ENCODE peak calls at places on chromosomes 1 and 21, in five cellular contexts. M, H, C, A and J are unnamed samples.

GRCh38 chr1:181568736-181569135 is 85.4 kb downstream of the CACNA1E start:
- DNase-seq in M (no peak), H (no peak), C (no peak), A (no peak), J (no peak)

GRCh38 chr1:25643962-25644361 is 27.4 kb downstream of the MAN1C1 start:
- DNase-seq in M (no peak), H (no peak), C (no peak), A (no peak), J (no peak)

GRCh38 chr1:165871311-165872067 is 44.1 kb downstream of the UCK2 start:
- DNase-seq in M (peak), H (no peak), C (no peak), A (peak), J (no peak)

GRCh38 chr1:173005196-173005864 is 45.4 kb downstream of the TNFSF18 start:
- DNase-seq in M (no peak), H (no peak), C (no peak), A (no peak), J (no peak)

GRCh38 chr21:17780539-17780938 is 38.6 kb downstream of the C21orf91 start:
- DNase-seq in M (peak), H (no peak), C (no peak), A (no peak), J (no peak)

GRCh38 chr1:166950156-166950555 is 25.2 kb downstream of the ILDR2 start:
- DNase-seq in M (no peak), H (no peak), C (no peak), A (no peak), J (no peak)

GRCh38 chr1:7093297-7093696 is 308.0 kb downstream of the CAMTA1 start:
- DNase-seq in M (no peak), H (peak), C (no peak), A (no peak), J (no peak)

GRCh38 chr1:21175324-21175669 is 1.4 kb downstream of the EIF4G3 start:
- DNase-seq in M (peak), H (peak), C (no peak), A (no peak), J (no peak)

GRCh38 chr1:158716335-158716734 is 4.2 kb downstream of the OR6K3 start:
- DNase-seq in M (no peak), H (no peak), C (no peak), A (no peak), J (no peak)

GRCh38 chr1:223496883-223497282 is 103.7 kb downstream of the CCDC185 start:
- DNase-seq in M (no peak), H (no peak), C (no peak), A (no peak), J (no peak)

GRCh38 chr1:44805311-44806024 is 1.7 kb downstream of the DYNLT4 start:
- DNase-seq in M (no peak), H (peak), C (peak), A (no peak), J (no peak)

GRCh38 chr1:115840615-115841460 is at the start of gene NHLH2:
- DNase-seq in M (no peak), H (no peak), C (no peak), A (no peak), J (no peak)

GRCh38 chr1:86504130-86504479 is 35.4 kb downstream of the CLCA1 start:
- DNase-seq in M (no peak), H (no peak), C (no peak), A (no peak), J (no peak)

GRCh38 chr1:68112835-68113243 is 62.4 kb upstream of the DIRAS3 start:
- DNase-seq in M (no peak), H (no peak), C (no peak), A (peak), J (peak)

GRCh38 chr1:154972517-154973343 is 1.8 kb upstream of the CKS1B start:
- DNase-seq in M (no peak), H (peak), C (peak), A (peak), J (peak)

GRCh38 chr1:162670928-162671663 is 38.8 kb downstream of the DDR2 start:
- DNase-seq in M (no peak), H (no peak), C (no peak), A (no peak), J (no peak)

GRCh38 chr1:183416850-183417690 is 1.1 kb downstream of the NMNAT2 start:
- DNase-seq in M (peak), H (peak), C (no peak), A (peak), J (no peak)

GRCh38 chr1:61182049-61182448 is 99.7 kb downstream of the NFIA start:
- DNase-seq in M (no peak), H (no peak), C (no peak), A (peak), J (no peak)

GRCh38 chr21:29704719-29705118 is 235.1 kb downstream of the GRIK1 start:
- DNase-seq in M (no peak), H (no peak), C (no peak), A (no peak), J (no peak)

GRCh38 chr1:14954210-14954609 is 199.3 kb upstream of the TMEM51 start:
- DNase-seq in M (no peak), H (no peak), C (no peak), A (no peak), J (no peak)

GRCh38 chr1:110084226-110085078 is 14.0 kb upstream of the ALX3 start:
- DNase-seq in M (peak), H (peak), C (no peak), A (no peak), J (no peak)

GRCh38 chr21:44299458-44300261 is at the start of gene PFKL:
- DNase-seq in M (peak), H (peak), C (no peak), A (peak), J (no peak)

GRCh38 chr21:44299085-44299457 is 782 bp upstream of the PFKL start:
- DNase-seq in M (peak), H (no peak), C (no peak), A (no peak), J (no peak)

GRCh38 chr21:44301961-44302406 is 2.1 kb downstream of the PFKL start:
- DNase-seq in M (no peak), H (no peak), C (no peak), A (no peak), J (no peak)

GRCh38 chr21:44301093-44301492 is 1.2 kb downstream of the PFKL start:
- DNase-seq in M (no peak), H (no peak), C (no peak), A (no peak), J (no peak)

DNA sequence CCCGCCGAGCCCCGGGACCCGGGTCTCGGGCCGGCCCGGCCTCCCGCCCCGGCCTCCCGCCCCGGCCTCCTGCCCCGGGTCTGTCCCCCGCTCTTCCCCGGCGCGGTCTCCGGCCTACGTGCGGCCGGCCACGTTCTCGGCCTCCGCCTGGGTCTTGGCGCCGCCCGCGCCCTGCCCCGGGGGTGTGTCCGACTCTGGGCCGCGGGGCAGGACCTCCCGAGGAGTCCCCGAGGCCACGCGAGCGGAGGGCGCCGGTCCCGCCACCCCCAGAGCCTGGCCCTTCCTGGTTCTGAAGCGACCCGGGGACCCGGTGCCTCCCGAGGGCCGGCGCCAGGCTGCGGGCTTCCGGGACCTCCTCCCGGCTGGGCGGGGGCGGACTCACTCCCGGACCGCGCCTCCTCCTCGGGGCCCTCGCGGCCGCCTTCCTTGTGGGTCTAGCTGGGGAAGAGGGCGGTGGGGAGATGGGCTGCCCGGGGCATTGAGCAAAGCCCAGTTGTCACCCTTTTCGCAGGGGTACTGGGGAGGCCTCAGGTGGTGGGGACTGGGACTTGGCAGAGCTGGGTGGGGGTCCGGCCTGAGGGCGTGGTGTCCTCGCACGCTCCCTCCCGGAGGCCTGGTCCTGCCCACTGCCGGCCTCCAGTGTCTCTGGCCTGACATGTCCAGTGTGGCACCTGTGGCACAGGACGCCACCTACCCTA is 558 bp downstream of the PFKL start:
- DNase-seq in M (peak), H (peak), C (peak), A (peak), J (no peak)
- H3K4me3 ChIP-seq in M (peak), H (peak), C (peak), A (peak), J (peak)

GRCh38 chr1:213995603-213996002 is 7.8 kb downstream of the PROX1 start:
- DNase-seq in M (no peak), H (no peak), C (no peak), A (no peak), J (no peak)

GRCh38 chr1:213996320-213997022 is 8.7 kb downstream of the PROX1 start:
- DNase-seq in M (no peak), H (no peak), C (no peak), A (no peak), J (no peak)

GRCh38 chr1:213997772-213998107 is 10.0 kb downstream of the PROX1 start:
- DNase-seq in M (no peak), H (no peak), C (no peak), A (no peak), J (no peak)

GRCh38 chr1:213994888-213995287 is 7.1 kb downstream of the PROX1 start:
- DNase-seq in M (no peak), H (no peak), C (no peak), A (no peak), J (no peak)

DNA sequence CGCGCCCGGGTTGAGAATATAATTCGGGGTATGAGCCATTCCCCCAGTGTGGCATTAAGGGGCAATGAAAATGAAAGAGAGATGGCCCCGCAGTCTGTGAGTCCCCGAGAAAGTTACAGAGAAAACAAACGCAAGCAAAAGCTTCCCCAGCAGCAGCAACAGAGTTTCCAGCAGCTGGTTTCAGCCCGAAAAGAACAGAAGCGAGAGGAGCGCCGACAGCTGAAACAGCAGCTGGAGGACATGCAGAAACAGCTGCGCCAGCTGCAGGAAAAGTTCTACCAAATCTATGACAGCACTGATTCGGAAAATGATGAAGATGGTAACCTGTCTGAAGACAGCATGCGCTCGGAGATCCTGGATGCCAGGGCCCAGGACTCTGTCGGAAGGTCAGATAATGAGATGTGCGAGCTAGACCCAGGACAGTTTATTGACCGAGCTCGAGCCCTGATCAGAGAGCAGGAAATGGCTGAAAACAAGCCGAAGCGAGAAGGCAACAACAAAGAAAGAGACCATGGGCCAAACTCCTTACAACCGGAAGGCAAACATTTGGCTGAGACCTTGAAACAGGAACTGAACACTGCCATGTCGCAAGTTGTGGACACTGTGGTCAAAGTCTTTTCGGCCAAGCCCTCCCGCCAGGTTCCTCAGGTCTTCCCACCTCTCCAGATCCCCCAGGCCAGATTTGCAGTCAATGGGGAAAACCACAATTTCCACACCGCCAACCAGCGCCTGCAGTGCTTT is 9.4 kb downstream of the PROX1 start:
- DNase-seq in M (no peak), H (no peak), C (no peak), A (no peak), J (no peak)
- H3K4me3 ChIP-seq in M (no peak), H (no peak), C (peak), A (no peak), J (no peak)

DNA sequence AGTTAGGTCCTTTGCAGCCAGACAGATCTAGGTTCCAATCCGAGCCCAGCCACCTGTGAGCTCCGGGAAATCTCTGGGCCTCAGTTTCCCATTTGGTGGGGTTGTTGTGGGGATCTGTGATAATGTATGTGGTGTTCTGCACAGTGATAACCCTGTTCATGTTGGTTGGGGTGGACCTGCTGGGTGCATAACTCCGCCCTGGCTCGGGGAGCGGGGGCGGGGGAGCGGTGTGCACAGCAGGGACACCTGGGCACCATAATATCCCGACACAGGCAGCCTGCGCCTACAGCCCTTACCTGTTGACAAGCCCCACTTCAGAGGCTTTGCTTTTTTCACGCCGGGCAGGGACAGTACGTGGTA is 48.0 kb upstream of the ACOT11 start:
- DNase-seq in M (no peak), H (no peak), C (no peak), A (no peak), J (no peak)
- H3K4me3 ChIP-seq in M (peak), H (peak), C (peak), A (no peak), J (no peak)

GRCh38 chr1:19209439-19209989 is 552 bp downstream of the UBR4 start:
- DNase-seq in M (no peak), H (peak), C (peak), A (peak), J (no peak)

GRCh38 chr1:19213580-19213979 is 3.5 kb upstream of the UBR4 start:
- DNase-seq in M (no peak), H (no peak), C (no peak), A (no peak), J (no peak)

GRCh38 chr1:19210772-19211549 is 895 bp upstream of the UBR4 start:
- DNase-seq in M (no peak), H (no peak), C (no peak), A (no peak), J (no peak)

GRCh38 chr1:19209990-19210771 is at the start of gene UBR4:
- DNase-seq in M (peak), H (peak), C (peak), A (peak), J (peak)

DNA sequence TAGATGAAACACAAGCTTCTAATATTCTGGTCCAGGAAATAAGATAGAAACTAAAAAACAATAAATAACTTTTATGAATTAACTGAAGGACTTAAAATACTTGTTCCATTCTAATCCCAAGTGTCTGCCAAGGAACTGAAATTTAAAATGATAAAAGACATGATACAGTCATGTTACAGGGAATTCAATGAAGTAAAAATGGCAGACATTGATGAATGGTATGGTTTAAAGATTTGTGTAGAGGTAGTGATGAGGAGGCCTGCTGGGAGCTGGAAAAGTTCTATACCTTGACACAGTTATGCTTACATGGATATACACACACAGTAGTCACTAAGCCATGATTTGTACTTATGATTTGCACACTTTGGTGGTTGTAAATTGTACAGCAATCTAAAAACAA is 2.1 kb upstream of the UBR4 start:
- DNase-seq in M (no peak), H (no peak), C (no peak), A (no peak), J (no peak)
- H3K4me3 ChIP-seq in M (no peak), H (no peak), C (no peak), A (no peak), J (no peak)

DNA sequence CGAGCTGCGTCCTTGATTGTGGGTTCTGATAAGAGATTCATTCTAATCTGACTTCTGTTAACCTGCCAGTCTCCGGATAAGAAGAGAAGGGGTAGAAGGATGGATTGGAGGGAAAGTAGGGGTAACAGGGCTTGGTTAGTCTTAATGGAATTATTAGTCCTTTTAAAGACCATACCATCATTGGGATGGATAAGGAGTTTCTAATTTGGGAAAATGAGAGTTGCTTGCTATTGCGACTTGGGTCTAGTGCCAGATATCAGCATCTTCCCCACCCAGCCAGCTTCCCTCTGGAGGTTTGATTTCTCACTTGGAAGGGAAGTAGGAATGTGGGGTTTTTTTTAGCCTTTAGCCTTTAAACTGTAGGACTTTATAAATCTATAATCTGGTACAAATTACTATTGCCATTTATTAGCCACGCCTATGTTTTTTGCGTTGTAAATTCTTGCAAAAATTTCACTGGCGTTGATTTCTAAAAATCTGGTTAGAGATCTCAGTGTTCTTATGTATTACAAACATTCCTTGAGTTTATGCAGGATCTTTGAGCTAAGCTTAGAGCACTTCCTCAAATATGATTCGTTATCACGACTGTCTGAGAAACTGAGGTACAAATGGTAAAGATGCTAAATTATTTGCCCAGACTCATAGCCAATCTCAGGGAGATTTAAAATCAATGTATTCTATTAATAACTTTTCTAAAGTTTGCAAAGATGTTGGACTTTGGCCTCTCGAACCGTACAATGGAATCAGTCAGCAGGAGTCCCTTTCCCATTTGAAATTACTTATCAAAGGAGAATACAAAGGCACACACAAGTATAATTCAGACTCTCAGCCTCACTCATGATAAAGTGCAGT is 1.3 kb downstream of the FAM20B start:
- DNase-seq in M (no peak), H (no peak), C (no peak), A (no peak), J (no peak)
- H3K4me3 ChIP-seq in M (peak), H (peak), C (peak), A (peak), J (peak)